ENCODE peak calls at places on chromosomes 11 and 22, in nine cellular contexts. Q is H1; S is effector memory CD4-positive, alpha-beta T cell; T is CD8-positive, alpha-beta memory T cell; E is psoas muscle; C is ascending aorta; A is HAP-1; V is NT2/D1; L is left ventricle myocardium inferior. P is an unnamed sample.

GRCh38 chr11:75380716-75381420 is 18.4 kb upstream of the RPS3 start:
- DNase-seq in Q (no peak), S (no peak), T (no peak), E (no peak), C (no peak), A (no peak), V (no peak), L (no peak), P (no peak)

GRCh38 chr11:35169754-35170153 is 30.8 kb downstream of the CD44 start:
- DNase-seq in Q (no peak), S (no peak), T (no peak), E (no peak), C (no peak), A (no peak), V (no peak), L (no peak), P (no peak)

GRCh38 chr11:134266841-134267251 is 9.3 kb upstream of the GLB1L3 start:
- DNase-seq in Q (no peak), S (no peak), T (no peak), E (no peak), C (no peak), A (no peak), V (no peak), L (no peak), P (no peak)

GRCh38 chr11:86696004-86696403 is 23.6 kb upstream of the ME3 start:
- DNase-seq in Q (no peak), S (no peak), T (no peak), E (no peak), C (no peak), A (no peak), V (no peak), L (no peak), P (no peak)

GRCh38 chr22:42285604-42286003 is 15.2 kb upstream of the TCF20 start:
- DNase-seq in Q (no peak), S (no peak), T (no peak), E (no peak), C (no peak), A (no peak), V (no peak), L (no peak), P (no peak)

GRCh38 chr11:106601637-106602297 is 416.5 kb downstream of the GUCY1A2 start:
- DNase-seq in Q (no peak), S (no peak), T (no peak), E (no peak), C (no peak), A (no peak), V (no peak), L (no peak), P (no peak)

GRCh38 chr11:115198301-115198700 is 305.9 kb downstream of the CADM1 start:
- DNase-seq in Q (no peak), S (no peak), T (no peak), E (no peak), C (no peak), A (no peak), V (no peak), L (no peak), P (no peak)

GRCh38 chr11:1077033-1077416 is 2.4 kb downstream of the MUC2 start:
- DNase-seq in Q (no peak), S (no peak), T (no peak), E (peak; percentile 34), C (no peak), A (no peak), V (no peak), L (no peak), P (no peak)

DNA sequence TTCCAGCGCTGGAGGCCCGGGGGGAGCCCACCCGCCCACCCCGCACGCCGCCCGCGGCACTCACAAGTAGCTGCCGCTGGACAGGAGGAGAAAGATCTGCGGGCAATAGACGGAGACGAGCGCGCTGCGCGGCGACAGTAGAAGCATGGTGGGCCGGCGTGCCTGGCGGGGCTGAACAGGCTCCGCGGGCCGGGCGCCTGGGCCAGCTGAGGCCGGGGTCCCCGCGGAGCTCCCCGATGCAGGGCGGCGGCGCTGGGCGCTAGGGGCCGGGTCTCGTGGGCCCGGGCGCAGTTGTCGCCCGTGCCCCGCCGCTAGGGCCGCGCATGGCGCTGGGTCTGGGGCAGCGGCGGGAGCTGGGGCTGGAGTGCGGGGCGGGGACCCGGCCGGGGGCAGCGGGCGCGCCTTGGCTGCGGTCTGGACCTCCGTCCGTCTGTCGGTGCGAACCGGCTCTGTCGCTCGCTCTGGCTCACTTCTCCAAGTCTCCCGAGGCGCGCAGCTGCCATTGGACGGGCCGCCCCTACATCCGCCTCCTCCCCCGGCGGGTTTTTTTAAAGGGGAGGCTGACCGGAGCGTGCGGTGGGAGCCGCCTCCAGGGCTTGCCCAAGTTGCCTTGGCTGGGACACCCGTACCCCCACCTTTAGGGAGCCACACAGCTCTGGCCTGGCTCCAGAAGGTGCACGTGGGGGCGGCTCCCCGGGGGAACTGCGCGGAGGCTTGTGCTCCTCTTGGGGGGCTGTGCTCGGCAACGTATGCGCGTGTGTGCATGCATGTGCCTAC is 4.7 kb downstream of the WNT7B start:
- DNase-seq in Q (no peak), S (no peak), T (no peak), E (no peak), C (no peak), A (no peak), V (no peak), L (no peak), P (no peak)
- H3K4me3 ChIP-seq in Q (no peak overlapping the region), S (no peak overlapping the region), T (no peak overlapping the region), E (peak overlapping the region; percentile 50), C (peak overlapping the region; percentile 24), A (no peak overlapping the region), V (peak overlapping the region; percentile 15), L (peak overlapping the region; percentile 54), P (no peak overlapping the region)

DNA sequence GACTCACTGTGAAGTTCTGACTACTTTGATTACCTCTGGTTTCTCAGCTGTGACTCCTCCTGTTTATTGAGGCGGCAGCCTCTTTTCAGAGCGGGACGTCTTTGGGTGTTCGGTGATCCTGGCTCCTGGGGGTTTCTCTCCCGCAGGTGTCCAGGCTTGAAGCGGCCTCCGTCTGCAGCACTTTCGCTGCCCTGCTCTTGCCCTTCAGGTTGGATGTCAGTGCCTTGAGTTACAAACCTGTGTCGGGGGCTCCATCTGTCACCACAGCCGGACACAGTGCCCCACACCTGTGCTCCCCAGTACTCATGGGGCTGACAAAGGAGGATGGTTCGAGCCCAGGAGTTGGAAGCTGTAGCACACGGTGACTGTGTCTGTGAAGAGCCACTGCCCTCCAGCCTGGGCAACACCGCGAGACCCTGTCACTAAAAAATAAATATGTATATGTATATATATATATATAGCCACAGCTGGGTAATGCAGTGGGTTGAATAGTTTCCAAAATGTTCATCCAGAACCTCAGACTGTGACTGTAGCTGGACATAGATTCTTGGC is 104.1 kb downstream of the BRD1 start:
- DNase-seq in Q (no peak), S (no peak), T (no peak), E (no peak), C (no peak), A (no peak), V (no peak), L (no peak), P (no peak)
- H3K27me3 ChIP-seq in Q (peaks cover 20% of the 10 kb centered on the region), S (peaks cover 5% of the 10 kb centered on the region), T (peaks cover 14% of the 10 kb centered on the region), E (no peaks in the 10 kb centered on the region), C (peaks cover 4% of the 10 kb centered on the region), A (peaks cover 34% of the 10 kb centered on the region), V (peaks cover 61% of the 10 kb centered on the region), L (peaks cover 86% of the 10 kb centered on the region), P (no peaks in the 10 kb centered on the region)

GRCh38 chr11:126111458-126112116 is 48.9 kb upstream of the CDON start:
- DNase-seq in Q (no peak), S (no peak), T (no peak), E (peak; percentile 68), C (no peak), A (no peak), V (no peak), L (peak; percentile 46), P (no peak)

GRCh38 chr11:126113963-126114362 is 51.3 kb upstream of the CDON start:
- DNase-seq in Q (no peak), S (no peak), T (no peak), E (no peak), C (no peak), A (no peak), V (no peak), L (no peak), P (no peak)

GRCh38 chr11:126113515-126113957 is 50.9 kb upstream of the CDON start:
- DNase-seq in Q (no peak), S (no peak), T (no peak), E (peak; percentile 92), C (peak; percentile 85), A (no peak), V (no peak), L (peak; percentile 85), P (no peak)

GRCh38 chr11:126112547-126112946 is 49.9 kb upstream of the CDON start:
- DNase-seq in Q (no peak), S (no peak), T (no peak), E (no peak), C (no peak), A (no peak), V (no peak), L (peak; percentile 50), P (no peak)

DNA sequence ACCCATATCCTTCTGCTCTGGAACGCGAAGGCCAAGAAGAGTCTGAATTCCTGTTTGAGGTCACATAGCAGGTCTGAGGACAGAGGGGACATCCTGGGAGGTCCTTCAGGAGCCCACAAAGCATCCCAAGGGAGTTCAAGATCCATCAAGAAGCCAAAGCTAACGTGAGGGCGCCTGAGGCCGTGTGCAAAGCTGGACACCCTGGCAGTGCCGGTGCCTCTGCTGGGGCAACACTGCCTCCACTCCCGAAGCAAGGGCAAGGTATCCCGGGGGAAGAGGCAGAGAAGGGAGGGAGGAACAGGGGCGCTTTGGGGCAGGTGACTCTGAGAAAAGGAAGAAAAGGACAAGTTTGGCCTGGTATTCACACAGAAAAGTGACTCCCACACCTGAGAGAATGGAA is 50.3 kb upstream of the CDON start:
- DNase-seq in Q (no peak), S (no peak), T (no peak), E (no peak), C (no peak), A (no peak), V (no peak), L (no peak), P (no peak)
- H3K4me3 ChIP-seq in Q (no peak overlapping the region), S (no peak overlapping the region), T (no peak overlapping the region), E (no peak overlapping the region), C (no peak overlapping the region), A (no peak overlapping the region), V (no peak overlapping the region), L (no peak overlapping the region), P (no peak overlapping the region)

DNA sequence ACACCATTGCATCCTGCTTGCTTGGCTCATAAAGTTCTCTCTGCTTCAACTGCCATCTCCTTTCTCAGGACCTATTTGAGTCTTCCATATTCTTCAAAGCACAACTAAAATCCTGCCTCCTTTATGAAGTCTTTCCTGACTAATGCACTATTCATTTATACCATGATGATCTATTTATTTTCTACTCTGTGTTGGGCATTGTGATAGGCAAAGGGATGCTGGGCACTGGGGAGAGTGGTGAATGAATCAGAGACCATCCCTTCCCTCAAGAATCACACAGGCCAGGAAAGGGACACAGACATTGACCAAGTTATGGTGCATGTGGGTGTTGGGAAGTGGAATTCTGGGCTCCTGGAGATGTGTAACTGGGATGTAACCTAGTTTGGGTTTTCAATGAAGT is 86.9 kb downstream of the CACNG2 start:
- DNase-seq in Q (no peak), S (no peak), T (no peak), E (no peak), C (no peak), A (no peak), V (no peak), L (no peak), P (no peak)
- H3K27me3 ChIP-seq in Q (no peaks in the 10 kb centered on the region), S (peaks cover 6% of the 10 kb centered on the region), T (no peaks in the 10 kb centered on the region), E (no peaks in the 10 kb centered on the region), C (no peaks in the 10 kb centered on the region), A (peaks cover 36% of the 10 kb centered on the region), V (no peaks in the 10 kb centered on the region), L (peaks cover 62% of the 10 kb centered on the region), P (no peaks in the 10 kb centered on the region)

P was measured in iPS DF 6.9.